ENCODE peak calls at places on chromosomes 1 and 21, in five cellular contexts. G, A, R, N and C are unnamed samples.

GRCh38 chr21:29033871-29034270 is 9.4 kb downstream of the USP16 start:
- DNase-seq in G (no peak), A (no peak), R (no peak), N (no peak), C (no peak)

GRCh38 chr1:7302873-7303272 is 468.2 kb upstream of the VAMP3 start:
- DNase-seq in G (no peak), A (no peak), R (no peak), N (peak; percentile 6), C (no peak)

GRCh38 chr1:6026095-6026809 is 19.4 kb upstream of the KCNAB2 start:
- DNase-seq in G (peak; percentile 58), A (peak; percentile 18), R (peak; percentile 74), N (peak; percentile 89), C (peak; percentile 67)

GRCh38 chr1:37958690-37959089 is 11.8 kb upstream of the INPP5B start:
- DNase-seq in G (peak; percentile 38), A (peak; percentile 93), R (no peak), N (no peak), C (no peak)

GRCh38 chr1:205276334-205277065 is 45.0 kb downstream of the NUAK2 start:
- DNase-seq in G (peak; percentile 80), A (no peak), R (no peak), N (no peak), C (no peak)

GRCh38 chr21:26719750-26720149 is 125.5 kb downstream of the ADAMTS1 start:
- DNase-seq in G (no peak), A (no peak), R (no peak), N (no peak), C (no peak)

GRCh38 chr1:92274939-92275338 is 23.8 kb downstream of the GLMN start:
- DNase-seq in G (no peak), A (peak; percentile 37), R (no peak), N (no peak), C (no peak)

GRCh38 chr21:40577285-40578043 is 269.5 kb downstream of the DSCAM start:
- DNase-seq in G (no peak), A (no peak), R (no peak), N (no peak), C (no peak)

GRCh38 chr1:224517171-224517570 is 82.6 kb upstream of the WDR26 start:
- DNase-seq in G (no peak), A (no peak), R (no peak), N (no peak), C (no peak)

GRCh38 chr1:100441651-100442050 is 89.3 kb downstream of the CDC14A start:
- DNase-seq in G (no peak), A (no peak), R (no peak), N (no peak), C (no peak)

GRCh38 chr1:47725000-47725731 is 272.0 kb downstream of the TRABD2B start:
- DNase-seq in G (no peak), A (no peak), R (peak; percentile 64), N (no peak), C (no peak)

GRCh38 chr1:47725732-47726495 is 271.3 kb downstream of the TRABD2B start:
- DNase-seq in G (peak; percentile 79), A (peak; percentile 79), R (peak; percentile 91), N (peak; percentile 77), C (peak; percentile 15)

GRCh38 chr1:47726496-47726855 is 270.7 kb downstream of the TRABD2B start:
- DNase-seq in G (no peak), A (no peak), R (no peak), N (no peak), C (no peak)

GRCh38 chr1:47729685-47730084 is 267.5 kb downstream of the TRABD2B start:
- DNase-seq in G (no peak), A (no peak), R (no peak), N (no peak), C (no peak)

GRCh38 chr1:47727051-47727708 is 270.0 kb downstream of the TRABD2B start:
- DNase-seq in G (no peak), A (no peak), R (no peak), N (peak; percentile 29), C (no peak)
- H3K4me3 ChIP-seq in G (no peak overlapping the region), A (no peak overlapping the region), R (no peak overlapping the region), N (no peak overlapping the region), C (no peak overlapping the region)

DNA sequence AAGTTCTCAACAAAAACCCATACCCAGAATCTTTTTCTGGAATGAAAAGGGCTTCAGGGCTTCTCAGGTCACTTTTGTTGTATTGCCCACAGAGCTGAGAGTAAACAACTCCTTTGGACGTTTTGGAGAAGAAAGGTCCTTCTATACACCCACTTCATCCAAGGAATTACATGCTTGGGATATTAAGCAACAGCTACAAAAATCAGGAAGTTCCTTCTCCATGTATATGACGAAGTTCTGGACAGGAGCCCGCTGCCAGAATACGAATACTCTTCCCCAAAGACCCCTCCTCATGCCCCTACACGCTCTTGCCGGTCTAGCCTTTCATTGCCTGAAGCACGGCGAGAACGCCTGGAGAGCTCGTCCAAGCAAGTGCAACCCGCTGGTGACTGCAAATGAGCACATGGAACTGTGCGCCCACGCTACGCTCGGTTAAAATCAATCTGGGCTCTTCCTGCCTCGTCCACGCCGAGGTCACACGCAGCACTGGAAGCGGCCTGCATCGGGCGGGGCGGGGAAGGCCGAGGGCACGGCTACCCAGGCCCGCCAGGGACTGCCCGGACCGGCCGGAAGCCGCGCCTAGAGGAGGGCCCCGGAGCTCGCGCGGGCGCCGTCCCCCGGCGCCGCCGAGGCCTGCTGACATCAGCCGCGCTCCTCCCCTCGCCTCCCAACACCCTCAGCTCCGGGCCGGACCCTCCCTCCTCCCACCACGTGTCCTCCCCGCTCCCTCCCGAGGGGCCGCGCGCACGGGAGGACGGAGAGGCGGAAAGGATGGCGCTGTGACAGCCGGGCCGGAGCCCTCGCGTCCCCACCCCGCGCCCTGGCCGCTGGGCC is at the start of gene POGK:
- DNase-seq in G (peak; percentile 90), A (peak; percentile 86), R (peak; percentile 94), N (peak; percentile 93), C (peak; percentile 81)
- TF ChIP-seq CTCF in G (no peak), A (no peak), R (no peak), N (no peak), C (no peak)

DNA sequence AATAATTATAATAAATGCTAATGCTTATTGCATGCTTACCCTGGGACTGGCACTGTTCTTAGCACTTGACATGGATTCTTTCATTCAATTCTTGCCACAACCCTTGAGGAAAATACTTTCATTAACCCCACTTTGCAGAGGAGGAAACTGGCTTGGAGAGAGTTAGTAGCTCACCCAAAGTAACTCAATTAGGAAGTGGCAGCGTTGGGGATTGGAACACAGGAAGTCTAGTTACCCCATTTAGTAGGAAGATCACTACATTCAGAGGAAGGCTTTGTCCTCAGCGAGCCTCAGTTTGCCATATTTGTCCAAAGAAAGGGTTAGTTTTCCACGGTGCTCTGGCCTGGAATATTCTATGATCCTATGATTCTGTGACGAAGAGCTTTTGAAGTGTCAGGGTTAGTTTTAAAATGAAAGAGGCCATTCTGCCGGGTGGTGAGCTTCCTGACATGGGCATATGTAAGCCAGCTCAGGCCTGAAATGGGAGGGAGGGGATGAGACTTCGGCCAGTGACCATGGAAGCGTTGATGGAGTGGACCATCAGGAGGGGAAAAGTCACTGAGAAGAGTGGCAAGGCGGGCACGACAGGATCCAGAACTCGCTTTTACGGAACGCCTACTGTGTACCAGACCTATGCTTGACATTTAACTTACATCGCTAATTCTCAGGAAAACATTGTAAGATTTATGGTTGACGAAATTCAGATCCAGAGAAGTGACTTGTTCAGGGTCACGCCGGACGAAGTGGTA is 28.2 kb upstream of the EPB41 start:
- DNase-seq in G (no peak), A (no peak), R (no peak), N (no peak), C (no peak)
- H3K4me3 ChIP-seq in G (peak overlapping the region; percentile 88), A (no peak overlapping the region), R (peak overlapping the region; percentile 86), N (peak overlapping the region; percentile 45), C (no peak overlapping the region)

GRCh38 chr1:25569599-25570458 is 26.4 kb downstream of the LDLRAP1 start:
- DNase-seq in G (peak; percentile 18), A (peak; percentile 15), R (no peak), N (no peak), C (no peak)

GRCh38 chr1:25567710-25568089 is 24.3 kb downstream of the LDLRAP1 start:
- DNase-seq in G (peak; percentile 54), A (no peak), R (no peak), N (no peak), C (no peak)

GRCh38 chr1:25568090-25568833 is 24.9 kb downstream of the LDLRAP1 start:
- DNase-seq in G (peak; percentile 99), A (peak; percentile 62), R (peak; percentile 46), N (peak; percentile 30), C (no peak)

GRCh38 chr1:25570798-25571521 is 27.6 kb downstream of the LDLRAP1 start:
- DNase-seq in G (no peak), A (no peak), R (no peak), N (no peak), C (no peak)

GRCh38 chr1:25568834-25569598 is 25.6 kb downstream of the LDLRAP1 start:
- DNase-seq in G (peak; percentile 89), A (peak; percentile 84), R (no peak), N (peak; percentile 22), C (peak; percentile 76)
- TF ChIP-seq CTCF in G (no peak), A (no peak), R (no peak), N (no peak), C (no peak)

GRCh38 chr1:228463009-228463558 is 24.1 kb upstream of the RNF187 start:
- DNase-seq in G (no peak), A (no peak), R (no peak), N (no peak), C (no peak)

GRCh38 chr1:228465571-228466146 is 21.5 kb upstream of the RNF187 start:
- DNase-seq in G (no peak), A (no peak), R (no peak), N (no peak), C (no peak)

GRCh38 chr1:228464487-228464983 is 22.6 kb upstream of the RNF187 start:
- DNase-seq in G (peak; percentile 84), A (peak; percentile 85), R (peak; percentile 96), N (no peak), C (peak; percentile 48)

GRCh38 chr1:228463559-228464455 is 23.4 kb upstream of the RNF187 start:
- DNase-seq in G (no peak), A (peak; percentile 20), R (peak; percentile 84), N (no peak), C (no peak)

GRCh38 chr1:228465134-228465533 is 22.0 kb upstream of the RNF187 start:
- DNase-seq in G (no peak), A (no peak), R (peak; percentile 23), N (no peak), C (no peak)
- H3K4me3 ChIP-seq in G (no peak overlapping the region), A (no peak overlapping the region), R (peak overlapping the region; percentile 61), N (no peak overlapping the region), C (peak overlapping the region; percentile 56)

DNA sequence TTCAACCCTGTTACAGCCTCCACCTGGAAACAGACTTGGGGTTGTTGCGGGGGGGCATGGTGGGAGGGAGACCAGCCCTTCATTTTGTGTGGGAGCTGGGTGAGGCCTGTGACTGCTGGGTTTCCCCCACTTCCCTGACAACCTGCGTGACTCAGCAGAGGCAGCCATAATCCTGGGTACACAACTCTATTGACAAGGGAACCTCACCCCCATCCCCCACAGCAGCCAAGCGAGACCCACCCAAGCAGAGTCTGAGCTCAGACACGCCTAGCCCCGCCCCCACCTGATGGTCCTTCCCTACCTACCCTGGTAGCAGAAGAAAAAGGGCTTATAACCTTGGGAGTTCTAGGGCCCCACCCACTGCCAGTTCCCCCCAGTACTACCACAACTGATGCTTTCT is 8.0 kb upstream of the CCDC190 start:
- DNase-seq in G (peak; percentile 19), A (no peak), R (no peak), N (no peak), C (no peak)
- TF ChIP-seq CTCF in G (no peak), A (no peak), R (no peak), N (no peak), C (no peak)